ENCODE peak calls at places on chromosome 7, in five cellular contexts. U is cardiac muscle cell, Q is spleen, H is tibial artery, P is right atrium auricular region. T is an unnamed sample. For H3K36me3, the result is how much of the 10 kb centered on the place peaks cover.

GRCh38 chr7:119969054-119969453 is 303.9 kb upstream of the KCND2 start:
- DNase-seq in Q (no peak), U (peak), H (no peak), P (no peak), T (no peak)

GRCh38 chr7:114392686-114393085 is 21.9 kb upstream of the FOXP2 start:
- DNase-seq in H (no peak), U (no peak), Q (no peak), P (no peak), T (no peak)

GRCh38 chr7:42693722-42694121 is 218.1 kb downstream of the C7orf25 start:
- DNase-seq in H (no peak), U (no peak), Q (no peak), P (no peak), T (no peak)

GRCh38 chr7:86645174-86645566 is 1.5 kb downstream of the GRM3 start:
- DNase-seq in Q (no peak), U (no peak), P (no peak), H (no peak), T (no peak)

GRCh38 chr7:55568613-55569268 is 3.6 kb downstream of the VOPP1 start:
- DNase-seq in P (no peak), U (peak), H (no peak), Q (no peak), T (no peak)

GRCh38 chr7:127751062-127751722 is 99.2 kb downstream of the SND1 start:
- DNase-seq in P (no peak), H (no peak), Q (no peak), U (peak), T (peak)

GRCh38 chr7:151243411-151244155 is 4.9 kb downstream of the SMARCD3 start:
- DNase-seq in P (no peak), Q (peak), H (no peak), U (no peak), T (no peak)

GRCh38 chr7:151392426-151392825 is 17.4 kb downstream of the WDR86 start:
- DNase-seq in H (no peak), P (no peak), U (no peak), Q (peak), T (no peak)

GRCh38 chr7:139588632-139589031 is 65.1 kb downstream of the CLEC2L start:
- DNase-seq in P (peak), Q (peak), H (no peak), U (peak), T (no peak)

GRCh38 chr7:149286811-149287400 is 24.9 kb downstream of the ZNF783 start:
- DNase-seq in P (no peak), H (no peak), U (no peak), Q (no peak), T (no peak)

GRCh38 chr7:72161534-72161933 is 250.6 kb downstream of the CALN1 start:
- DNase-seq in Q (no peak), U (no peak), P (no peak), H (no peak), T (no peak)

GRCh38 chr7:21617916-21618390 is 75.1 kb downstream of the DNAH11 start:
- DNase-seq in U (peak), H (peak), P (peak), Q (no peak), T (peak)

DNA sequence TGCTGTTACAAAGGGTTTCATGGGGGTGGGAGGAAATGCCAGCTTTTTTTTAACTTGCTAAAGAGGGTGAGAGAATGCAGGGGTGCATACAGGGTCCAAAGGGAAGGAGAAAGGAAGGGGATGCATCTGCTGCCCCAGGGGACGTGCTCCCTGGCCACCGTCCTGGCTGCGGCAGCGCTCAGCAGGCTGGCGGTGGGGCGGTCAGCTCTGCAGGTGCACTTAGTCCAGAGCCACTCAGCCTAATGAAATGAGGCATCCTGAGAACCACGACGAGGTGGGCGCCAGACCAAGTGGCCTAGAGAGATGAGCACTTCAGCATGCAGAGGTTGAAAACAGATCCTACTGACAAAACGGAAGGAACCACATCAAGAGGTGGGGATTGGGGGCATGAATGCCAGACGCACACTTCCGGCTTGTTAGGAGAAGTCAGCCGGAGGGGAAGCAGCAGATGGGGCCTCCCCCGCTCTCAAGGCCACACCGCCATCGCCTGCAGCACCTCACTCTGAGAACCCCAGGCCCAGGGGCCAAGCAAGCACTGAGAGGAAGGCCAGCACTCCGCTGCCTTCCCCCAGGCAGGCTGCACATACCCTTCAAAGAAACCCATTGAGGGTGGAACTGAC is 94.5 kb downstream of the MAD1L1 start:
- DNase-seq in Q (peak), H (no peak), P (no peak), U (no peak), T (no peak)
- H3K4me3 ChIP-seq in Q (peak), H (no peak), P (no peak), U (no peak), T (no peak)

GRCh38 chr7:77370606-77371005 is 45.5 kb downstream of the GSAP start:
- DNase-seq in H (no peak), U (no peak), P (no peak), Q (no peak), T (no peak)

GRCh38 chr7:77367976-77368375 is 48.2 kb downstream of the GSAP start:
- DNase-seq in Q (no peak), U (no peak), H (no peak), P (no peak), T (no peak)

GRCh38 chr7:77368974-77369373 is 47.2 kb downstream of the GSAP start:
- DNase-seq in P (no peak), Q (no peak), U (peak), H (no peak), T (no peak)
- TF ChIP-seq CTCF in P (no peak), Q (no peak), U (peak), H (no peak), T (peak)

DNA sequence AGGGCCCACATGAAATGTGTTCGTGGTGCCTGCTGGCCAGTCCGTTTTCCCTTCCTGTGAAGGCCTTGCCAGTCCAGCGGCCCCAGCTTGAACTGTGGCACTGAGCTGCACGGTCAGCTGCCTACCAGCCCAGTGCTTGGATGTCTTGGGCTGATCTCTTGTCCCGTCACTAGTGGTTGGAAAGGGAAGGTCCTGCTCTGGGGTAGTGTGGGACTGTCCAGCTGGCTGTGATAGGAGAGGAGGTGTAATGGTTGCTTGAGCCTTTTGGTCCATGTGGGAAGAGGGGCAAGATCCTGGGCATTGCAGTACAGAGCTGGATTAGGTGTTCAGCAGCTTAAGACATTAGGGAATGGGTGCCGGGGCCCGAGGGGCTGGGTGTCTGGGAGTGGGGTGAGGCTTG is 15.0 kb downstream of the BUD23 start:
- DNase-seq in P (no peak), H (no peak), U (no peak), Q (no peak), T (no peak)
- H3K36me3 ChIP-seq in P (under half), H (half or more), U (under half), Q (half or more), T (under half)

DNA sequence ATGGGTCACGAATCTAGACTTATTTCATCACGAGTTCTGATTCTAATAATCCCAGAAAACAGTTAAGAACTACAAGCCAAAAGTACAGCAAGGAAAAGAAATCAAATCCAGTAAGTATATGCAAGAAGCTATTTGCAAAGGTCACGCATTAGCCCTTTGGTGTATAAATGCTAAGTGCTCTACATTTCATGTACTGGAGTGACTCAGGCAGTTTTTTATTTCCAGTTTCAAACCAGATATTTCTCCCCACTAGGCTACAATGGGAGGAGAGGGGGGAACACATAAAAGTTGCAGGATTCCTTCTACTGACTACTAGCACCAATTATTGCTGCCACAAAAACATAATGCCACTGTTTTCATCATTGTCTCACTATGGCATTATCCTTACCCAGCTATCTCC is 148.0 kb downstream of the NRCAM start:
- DNase-seq in U (peak), P (no peak), Q (no peak), H (no peak), T (no peak)
- H3K4me3 ChIP-seq in U (no peak), P (no peak), Q (no peak), H (no peak), T (no peak)

T was measured in BJ.